ENCODE peak calls at places on chromosomes 13 and 19, in four cellular contexts. One of them, this sample, is unnamed.
A peak's percentile ranks its signal among the peaks of the same experiment; 100 is the strongest.

GRCh38 chr19:33392341-33393285 is 19.1 kb downstream of the CEBPG start:
- DNase-seq in H1: no peak
- DNase-seq in HCT116: no peak
- DNase-seq in HepG2: peak; percentile 92
- DNase-seq in this sample: no peak

GRCh38 chr19:32041681-32042292 is 303.6 kb upstream of the ZNF507 start:
- DNase-seq in HCT116: no peak
- DNase-seq in HepG2: peak; percentile 16
- DNase-seq in H1: peak; percentile 59
- DNase-seq in this sample: no peak

GRCh38 chr19:6362351-6362801 is 1.0 kb downstream of the CLPP start:
- DNase-seq in HCT116: no peak
- DNase-seq in H1: no peak
- DNase-seq in HepG2: no peak
- DNase-seq in this sample: no peak

GRCh38 chr13:35460061-35460460 is 16.4 kb downstream of the MAB21L1 start:
- DNase-seq in HCT116: no peak
- DNase-seq in HepG2: no peak
- DNase-seq in H1: no peak
- DNase-seq in this sample: no peak

GRCh38 chr13:98427331-98427995 is 149.4 kb downstream of the STK24 start:
- DNase-seq in H1: no peak
- DNase-seq in HepG2: no peak
- DNase-seq in HCT116: no peak
- DNase-seq in this sample: no peak

GRCh38 chr13:50677687-50678463 is 165.6 kb downstream of the DLEU7 start:
- DNase-seq in HCT116: no peak
- DNase-seq in HepG2: no peak
- DNase-seq in H1: no peak
- DNase-seq in this sample: no peak

GRCh38 chr19:6271721-6272410 is 7.9 kb downstream of the MLLT1 start:
- DNase-seq in H1: no peak
- DNase-seq in HCT116: no peak
- DNase-seq in HepG2: no peak
- DNase-seq in this sample: no peak

GRCh38 chr19:32863841-32864240 is 5.7 kb downstream of the SLC7A9 start:
- DNase-seq in H1: no peak
- DNase-seq in HCT116: no peak
- DNase-seq in HepG2: no peak
- DNase-seq in this sample: no peak

GRCh38 chr13:28819748-28820098 is 416 bp upstream of the MTUS2 start:
- DNase-seq in HepG2: peak; percentile 9
- DNase-seq in H1: peak; percentile 92
- DNase-seq in HCT116: no peak
- DNase-seq in this sample: no peak

GRCh38 chr19:4870025-4870700 is 2.7 kb upstream of the PLIN3 start:
- DNase-seq in HCT116: peak; percentile 95
- DNase-seq in HepG2: peak; percentile 98
- DNase-seq in H1: no peak
- DNase-seq in this sample: peak; percentile 92

GRCh38 chr13:59409211-59409610 is 754.5 kb downstream of the DIAPH3 start:
- DNase-seq in HCT116: no peak
- DNase-seq in H1: peak; percentile 53
- DNase-seq in HepG2: no peak
- DNase-seq in this sample: no peak

GRCh38 chr19:47495478-47496372 is 11.7 kb upstream of the KPTN start:
- DNase-seq in H1: no peak
- DNase-seq in HCT116: no peak
- DNase-seq in HepG2: no peak
- DNase-seq in this sample: no peak

GRCh38 chr13:90553167-90553566 is 794.3 kb upstream of the MIR17HG start:
- DNase-seq in HCT116: no peak
- DNase-seq in H1: no peak
- DNase-seq in HepG2: no peak
- DNase-seq in this sample: no peak

GRCh38 chr13:111247552-111247951 is 72.9 kb upstream of the TEX29 start:
- DNase-seq in H1: peak; percentile 17
- DNase-seq in HCT116: no peak
- DNase-seq in HepG2: peak; percentile 36
- DNase-seq in this sample: no peak

GRCh38 chr13:85212692-85213091 is 586.5 kb downstream of the SLITRK6 start:
- DNase-seq in HepG2: no peak
- DNase-seq in H1: no peak
- DNase-seq in HCT116: no peak
- DNase-seq in this sample: no peak

GRCh38 chr13:20819715-20820114 is 46.0 kb upstream of the EEF1AKMT1 start:
- DNase-seq in HCT116: no peak
- DNase-seq in HepG2: no peak
- DNase-seq in H1: no peak
- DNase-seq in this sample: no peak

GRCh38 chr13:84563611-84564010 is 681.3 kb upstream of the SLITRK1 start:
- DNase-seq in HCT116: no peak
- DNase-seq in HepG2: no peak
- DNase-seq in H1: no peak
- DNase-seq in this sample: no peak

GRCh38 chr19:31504221-31504620 is 155.0 kb upstream of the TSHZ3 start:
- DNase-seq in H1: peak; percentile 29
- DNase-seq in HepG2: no peak
- DNase-seq in HCT116: no peak
- DNase-seq in this sample: no peak

GRCh38 chr13:30806784-30807183 is 71.4 kb downstream of the ALOX5AP start:
- DNase-seq in H1: no peak
- DNase-seq in HepG2: no peak
- DNase-seq in HCT116: no peak
- DNase-seq in this sample: no peak

GRCh38 chr19:31583148-31583547 is 233.9 kb upstream of the TSHZ3 start:
- DNase-seq in HepG2: no peak
- DNase-seq in HCT116: no peak
- DNase-seq in H1: no peak
- DNase-seq in this sample: no peak

GRCh38 chr13:29782798-29783197 is 67.6 kb downstream of the UBL3 start:
- DNase-seq in HepG2: no peak
- DNase-seq in H1: no peak
- DNase-seq in HCT116: no peak
- DNase-seq in this sample: no peak

GRCh38 chr19:32146664-32147063 is 198.7 kb upstream of the ZNF507 start:
- DNase-seq in HCT116: no peak
- DNase-seq in H1: no peak
- DNase-seq in HepG2: no peak
- DNase-seq in this sample: no peak

GRCh38 chr13:64428196-64428595 is 2801.9 kb downstream of the PCDH9 start:
- DNase-seq in HCT116: no peak
- DNase-seq in HepG2: no peak
- DNase-seq in H1: no peak
- DNase-seq in this sample: no peak

GRCh38 chr19:49894011-49894664 is 2.5 kb downstream of the IL4I1 start:
- DNase-seq in HCT116: no peak
- DNase-seq in HepG2: no peak
- DNase-seq in H1: no peak
- DNase-seq in this sample: no peak

GRCh38 chr19:15562145-15562544 is 52.9 kb upstream of the CYP4F8 start:
- DNase-seq in H1: no peak
- DNase-seq in HCT116: no peak
- DNase-seq in HepG2: no peak
- DNase-seq in this sample: no peak
- TF ChIP-seq SIN3A in H1: no peak
- TF ChIP-seq SIN3A in HCT116: no peak
- TF ChIP-seq SIN3A in HepG2: no peak
- TF ChIP-seq SIN3A in this sample: no peak

GRCh38 chr19:18883530-18884304 is 12.2 kb downstream of the CERS1 start:
- DNase-seq in HepG2: no peak
- DNase-seq in H1: no peak
- DNase-seq in HCT116: no peak
- DNase-seq in this sample: no peak
- TF ChIP-seq SIN3A in HepG2: no peak
- TF ChIP-seq SIN3A in H1: no peak
- TF ChIP-seq SIN3A in HCT116: no peak
- TF ChIP-seq SIN3A in this sample: no peak

GRCh38 chr19:55246462-55247451 is 12.1 kb downstream of the PPP6R1 start:
- DNase-seq in HCT116: no peak
- DNase-seq in HepG2: no peak
- DNase-seq in H1: no peak
- DNase-seq in this sample: no peak

GRCh38 chr19:55248166-55248675 is 10.6 kb downstream of the PPP6R1 start:
- DNase-seq in HepG2: no peak
- DNase-seq in H1: no peak
- DNase-seq in HCT116: no peak
- DNase-seq in this sample: no peak

GRCh38 chr19:55247621-55248099 is 11.2 kb downstream of the PPP6R1 start:
- DNase-seq in H1: no peak
- DNase-seq in HCT116: no peak
- DNase-seq in HepG2: no peak
- DNase-seq in this sample: no peak

GRCh38 chr19:55244004-55244680 is 14.7 kb downstream of the PPP6R1 start:
- DNase-seq in H1: no peak
- DNase-seq in HepG2: no peak
- DNase-seq in HCT116: no peak
- DNase-seq in this sample: no peak

GRCh38 chr19:55245236-55245904 is 13.4 kb downstream of the PPP6R1 start:
- DNase-seq in HCT116: no peak
- DNase-seq in H1: no peak
- DNase-seq in HepG2: no peak
- DNase-seq in this sample: no peak
- TF ChIP-seq SIN3A in HCT116: no peak
- TF ChIP-seq SIN3A in H1: no peak
- TF ChIP-seq SIN3A in HepG2: no peak
- TF ChIP-seq SIN3A in this sample: no peak

DNA sequence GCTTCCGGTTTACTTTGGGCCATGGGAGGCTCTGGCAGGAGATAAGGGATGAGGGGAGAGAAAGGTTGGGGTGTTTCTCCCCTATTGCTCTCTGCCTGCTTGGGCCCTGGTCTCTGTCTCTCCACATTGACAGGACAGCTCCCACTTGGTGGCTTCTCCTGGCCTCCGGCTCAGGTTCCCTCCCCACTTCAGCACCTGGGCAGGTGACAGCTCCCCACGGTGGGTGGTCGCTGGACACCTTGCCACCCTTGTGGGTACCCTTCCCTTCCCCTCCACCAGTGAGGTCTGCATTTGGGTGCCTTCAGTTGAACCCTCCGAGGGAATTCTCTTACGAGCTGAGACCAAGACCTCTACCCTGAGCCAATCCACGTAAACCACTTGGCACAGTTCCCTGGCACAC is 93.8 kb downstream of the IER2 start:
- DNase-seq in HepG2: no peak
- DNase-seq in HCT116: no peak
- DNase-seq in H1: no peak
- DNase-seq in this sample: no peak
- TF ChIP-seq SIN3A in HepG2: no peak
- TF ChIP-seq SIN3A in HCT116: no peak
- TF ChIP-seq SIN3A in H1: no peak
- TF ChIP-seq SIN3A in this sample: no peak

GRCh38 chr19:44653343-44653742 is 9.6 kb downstream of the PVR start:
- DNase-seq in H1: no peak
- DNase-seq in HepG2: no peak
- DNase-seq in HCT116: no peak
- DNase-seq in this sample: no peak
- TF ChIP-seq SIN3A in H1: no peak
- TF ChIP-seq SIN3A in HepG2: no peak
- TF ChIP-seq SIN3A in HCT116: no peak
- TF ChIP-seq SIN3A in this sample: no peak

GRCh38 chr13:109146393-109146792 is 517.0 kb downstream of the MYO16 start:
- DNase-seq in HepG2: no peak
- DNase-seq in H1: no peak
- DNase-seq in HCT116: no peak
- DNase-seq in this sample: no peak

GRCh38 chr13:109144693-109145437 is 515.5 kb downstream of the MYO16 start:
- DNase-seq in HepG2: no peak
- DNase-seq in HCT116: no peak
- DNase-seq in H1: no peak
- DNase-seq in this sample: no peak

GRCh38 chr13:109146912-109147624 is 517.7 kb downstream of the MYO16 start:
- DNase-seq in HepG2: no peak
- DNase-seq in HCT116: peak; percentile 67
- DNase-seq in H1: no peak
- DNase-seq in this sample: peak; percentile 89

GRCh38 chr13:109148243-109148642 is 518.8 kb downstream of the MYO16 start:
- DNase-seq in HCT116: no peak
- DNase-seq in H1: no peak
- DNase-seq in HepG2: no peak
- DNase-seq in this sample: no peak

DNA sequence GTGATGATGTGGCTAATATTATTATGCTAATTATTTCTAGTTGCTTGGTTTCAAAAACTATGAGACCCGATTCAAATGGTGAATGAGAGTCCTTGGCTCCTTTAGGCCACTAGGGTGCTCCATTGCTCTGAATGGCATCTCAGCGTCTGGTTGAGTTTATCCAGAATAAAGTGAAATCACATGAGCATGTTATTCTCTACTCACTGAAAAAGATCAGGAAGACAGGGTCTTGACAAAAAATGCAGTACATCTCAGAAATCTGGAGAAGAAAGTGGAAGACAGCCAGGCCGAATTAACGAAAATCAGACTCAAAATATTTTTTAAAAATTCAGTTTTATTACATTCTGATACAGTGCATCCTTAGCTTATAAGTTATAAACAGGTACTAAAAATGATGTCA is 516.2 kb downstream of the MYO16 start:
- DNase-seq in H1: no peak
- DNase-seq in HCT116: peak; percentile 58
- DNase-seq in HepG2: peak; percentile 13
- DNase-seq in this sample: peak; percentile 46
- TF ChIP-seq SIN3A in H1: no peak
- TF ChIP-seq SIN3A in HCT116: no peak
- TF ChIP-seq SIN3A in HepG2: no peak
- TF ChIP-seq SIN3A in this sample: no peak

GRCh38 chr19:1422360-1422759 is 15.0 kb downstream of the DAZAP1 start:
- DNase-seq in HCT116: no peak
- DNase-seq in HepG2: no peak
- DNase-seq in H1: no peak
- DNase-seq in this sample: no peak

GRCh38 chr19:1421218-1421957 is 14.0 kb downstream of the DAZAP1 start:
- DNase-seq in HepG2: no peak
- DNase-seq in HCT116: no peak
- DNase-seq in H1: no peak
- DNase-seq in this sample: no peak

GRCh38 chr19:1420590-1420989 is 13.2 kb downstream of the DAZAP1 start:
- DNase-seq in HepG2: no peak
- DNase-seq in H1: no peak
- DNase-seq in HCT116: no peak
- DNase-seq in this sample: no peak

GRCh38 chr19:1422943-1423342 is 15.3 kb upstream of the RPS15 start:
- DNase-seq in HepG2: no peak
- DNase-seq in H1: no peak
- DNase-seq in HCT116: no peak
- DNase-seq in this sample: no peak

DNA sequence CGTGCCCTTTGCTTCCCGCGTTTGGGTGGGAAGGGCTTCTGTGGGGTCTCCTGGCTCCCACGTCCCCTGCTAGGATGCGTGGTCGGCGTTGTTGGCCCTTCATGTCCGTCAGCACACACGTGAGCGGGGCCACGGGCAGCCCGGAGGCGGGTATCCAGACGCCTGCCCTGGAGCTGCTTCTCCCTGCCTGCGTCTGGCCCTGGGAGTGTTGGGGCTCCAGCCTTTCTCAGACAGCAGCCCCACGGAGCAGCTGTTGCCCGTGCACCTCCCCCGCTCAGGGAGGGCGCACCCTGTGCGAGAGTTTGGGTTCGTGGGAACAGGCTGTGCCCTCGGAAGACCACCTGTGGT is 14.5 kb downstream of the DAZAP1 start:
- DNase-seq in HCT116: no peak
- DNase-seq in H1: no peak
- DNase-seq in HepG2: no peak
- DNase-seq in this sample: no peak
- TF ChIP-seq SIN3A in HCT116: no peak
- TF ChIP-seq SIN3A in H1: no peak
- TF ChIP-seq SIN3A in HepG2: no peak
- TF ChIP-seq SIN3A in this sample: no peak

This sample was measured in Panc1.